ENCODE peak calls at places on chromosomes 6 and 20, in ten cellular contexts. E, Q, X, T, V, J, K, S, H and Z are unnamed samples.

GRCh38 chr6:108667984-108668383 is 107.3 kb downstream of the FOXO3 start:
- DNase-seq in S (no peak), V (no peak), Q (no peak), H (peak), E (no peak), X (peak), T (no peak), J (peak), K (no peak), Z (no peak)

GRCh38 chr20:6122873-6123649 is at the start of gene FERMT1:
- DNase-seq in K (peak), V (peak), H (peak), J (peak), S (no peak), T (no peak), E (peak), Q (peak), X (no peak), Z (peak)

GRCh38 chr6:45439861-45440388 is 62.2 kb upstream of the SUPT3H start:
- DNase-seq in T (no peak), J (no peak), K (no peak), Q (no peak), X (no peak), H (no peak), E (no peak), S (no peak), V (no peak), Z (no peak)

GRCh38 chr6:42555477-42556457 is 8.1 kb upstream of the UBR2 start:
- DNase-seq in H (peak), X (peak), Q (no peak), T (no peak), S (no peak), E (no peak), V (no peak), J (no peak), K (no peak), Z (peak)

GRCh38 chr20:13028001-13028400 is 19.2 kb downstream of the SPTLC3 start:
- DNase-seq in E (no peak), H (peak), J (no peak), T (no peak), V (no peak), K (peak), Q (no peak), X (no peak), S (no peak), Z (no peak)

GRCh38 chr6:150738092-150738625 is 127.3 kb upstream of the MTHFD1L start:
- DNase-seq in V (no peak), X (no peak), T (no peak), K (no peak), H (no peak), E (no peak), Q (no peak), J (no peak), S (no peak), Z (no peak)

GRCh38 chr6:26431258-26432162 is 8.8 kb upstream of the BTN3A3 start:
- DNase-seq in S (no peak), Q (no peak), J (no peak), V (no peak), X (no peak), H (peak), E (no peak), K (no peak), T (no peak), Z (no peak)

GRCh38 chr20:24818056-24818455 is 131.0 kb upstream of the CST7 start:
- DNase-seq in Q (no peak), J (no peak), T (no peak), K (no peak), E (no peak), X (no peak), H (no peak), V (no peak), S (no peak), Z (no peak)

GRCh38 chr6:156434049-156434794 is 343.0 kb upstream of the ARID1B start:
- DNase-seq in K (no peak), E (no peak), Q (no peak), T (no peak), V (no peak), H (no peak), J (no peak), S (no peak), X (no peak), Z (no peak)

GRCh38 chr6:31037169-31037568 is 26.9 kb downstream of the MUC22 start:
- DNase-seq in K (no peak), S (no peak), Q (peak), H (no peak), J (no peak), V (no peak), X (no peak), T (no peak), E (no peak), Z (no peak)

GRCh38 chr6:52849137-52849536 is 8.5 kb upstream of the GSTA5 start:
- DNase-seq in Q (no peak), K (no peak), S (no peak), X (no peak), H (no peak), E (no peak), V (no peak), J (no peak), T (no peak), Z (no peak)

GRCh38 chr6:27608916-27609883 is 136.3 kb upstream of the ZNF184 start:
- DNase-seq in E (no peak), T (no peak), Q (no peak), K (peak), H (peak), X (peak), V (no peak), S (no peak), J (no peak), Z (peak)